ENCODE peak calls at places on chromosome 14, in six cellular contexts. One of them, this sample, is unnamed.

GRCh38 chr14:49767473-49768300 is at the start of gene KLHDC2:
- DNase-seq in foreskin fibroblast: peak
- DNase-seq in pancreas: peak
- DNase-seq in T-helper 2 cell: peak
- DNase-seq in T-helper 9 cell: peak
- DNase-seq in ACHN: peak
- DNase-seq in this sample: no peak

GRCh38 chr14:52711666-52712065 is 4.7 kb downstream of the PSMC6 start:
- DNase-seq in foreskin fibroblast: no peak
- DNase-seq in pancreas: no peak
- DNase-seq in T-helper 2 cell: no peak
- DNase-seq in T-helper 9 cell: no peak
- DNase-seq in ACHN: no peak
- DNase-seq in this sample: no peak

GRCh38 chr14:92440345-92441003 is 73.1 kb upstream of the RIN3 start:
- DNase-seq in foreskin fibroblast: no peak
- DNase-seq in pancreas: no peak
- DNase-seq in T-helper 2 cell: no peak
- DNase-seq in T-helper 9 cell: no peak
- DNase-seq in ACHN: no peak
- DNase-seq in this sample: no peak

GRCh38 chr14:100392266-100392850 is 69.2 kb downstream of the SLC25A47 start:
- DNase-seq in foreskin fibroblast: no peak
- DNase-seq in pancreas: no peak
- DNase-seq in T-helper 2 cell: no peak
- DNase-seq in T-helper 9 cell: no peak
- DNase-seq in ACHN: no peak
- DNase-seq in this sample: no peak

GRCh38 chr14:100616854-100617714 is 29.9 kb upstream of the BEGAIN start:
- DNase-seq in foreskin fibroblast: no peak
- DNase-seq in pancreas: no peak
- DNase-seq in T-helper 2 cell: no peak
- DNase-seq in T-helper 9 cell: no peak
- DNase-seq in ACHN: no peak
- DNase-seq in this sample: no peak

GRCh38 chr14:63051966-63052365 is 6.7 kb upstream of the KCNH5 start:
- DNase-seq in foreskin fibroblast: no peak
- DNase-seq in pancreas: no peak
- DNase-seq in T-helper 2 cell: no peak
- DNase-seq in T-helper 9 cell: no peak
- DNase-seq in ACHN: no peak
- DNase-seq in this sample: no peak

GRCh38 chr14:29928342-29928640 is 644 bp upstream of the PRKD1 start:
- DNase-seq in foreskin fibroblast: no peak
- DNase-seq in pancreas: no peak
- DNase-seq in T-helper 2 cell: no peak
- DNase-seq in T-helper 9 cell: no peak
- DNase-seq in ACHN: no peak
- DNase-seq in this sample: no peak

GRCh38 chr14:21923820-21924219 is 250.2 kb upstream of the OR4E1 start:
- DNase-seq in foreskin fibroblast: no peak
- DNase-seq in pancreas: no peak
- DNase-seq in T-helper 2 cell: no peak
- DNase-seq in T-helper 9 cell: peak
- DNase-seq in ACHN: no peak
- DNase-seq in this sample: no peak

GRCh38 chr14:73026243-73026844 is 562 bp downstream of the ZFYVE1 start:
- DNase-seq in foreskin fibroblast: no peak
- DNase-seq in pancreas: peak
- DNase-seq in T-helper 2 cell: no peak
- DNase-seq in T-helper 9 cell: no peak
- DNase-seq in ACHN: no peak
- DNase-seq in this sample: no peak

GRCh38 chr14:102508410-102508773 is 1.2 kb downstream of the ANKRD9 start:
- DNase-seq in foreskin fibroblast: no peak
- DNase-seq in pancreas: no peak
- DNase-seq in T-helper 2 cell: no peak
- DNase-seq in T-helper 9 cell: no peak
- DNase-seq in ACHN: no peak
- DNase-seq in this sample: no peak

GRCh38 chr14:74401504-74402241 is 24.3 kb downstream of the SYNDIG1L start:
- DNase-seq in foreskin fibroblast: no peak
- DNase-seq in pancreas: no peak
- DNase-seq in T-helper 2 cell: no peak
- DNase-seq in T-helper 9 cell: peak
- DNase-seq in ACHN: peak
- DNase-seq in this sample: no peak

GRCh38 chr14:74793506-74794155 is 30.5 kb downstream of the YLPM1 start:
- DNase-seq in foreskin fibroblast: peak
- DNase-seq in pancreas: no peak
- DNase-seq in T-helper 2 cell: no peak
- DNase-seq in T-helper 9 cell: no peak
- DNase-seq in ACHN: peak
- DNase-seq in this sample: no peak

GRCh38 chr14:55592426-55592825 is 12.4 kb downstream of the KTN1 start:
- DNase-seq in foreskin fibroblast: no peak
- DNase-seq in pancreas: no peak
- DNase-seq in T-helper 2 cell: no peak
- DNase-seq in T-helper 9 cell: no peak
- DNase-seq in ACHN: no peak
- DNase-seq in this sample: no peak

GRCh38 chr14:89853976-89854693 is 100.4 kb downstream of the EFCAB11 start:
- DNase-seq in foreskin fibroblast: no peak
- DNase-seq in pancreas: no peak
- DNase-seq in T-helper 2 cell: no peak
- DNase-seq in T-helper 9 cell: no peak
- DNase-seq in ACHN: no peak
- DNase-seq in this sample: no peak

GRCh38 chr14:72961579-72962335 is 35.5 kb downstream of the DCAF4 start:
- DNase-seq in foreskin fibroblast: no peak
- DNase-seq in pancreas: no peak
- DNase-seq in T-helper 2 cell: no peak
- DNase-seq in T-helper 9 cell: no peak
- DNase-seq in ACHN: peak
- DNase-seq in this sample: no peak

GRCh38 chr14:76463105-76463504 is 87.2 kb downstream of the ESRRB start:
- DNase-seq in foreskin fibroblast: no peak
- DNase-seq in pancreas: no peak
- DNase-seq in T-helper 2 cell: no peak
- DNase-seq in T-helper 9 cell: no peak
- DNase-seq in ACHN: no peak
- DNase-seq in this sample: no peak

GRCh38 chr14:93114068-93114710 is 1.5 kb downstream of the ITPK1 start:
- DNase-seq in foreskin fibroblast: no peak
- DNase-seq in pancreas: no peak
- DNase-seq in T-helper 2 cell: no peak
- DNase-seq in T-helper 9 cell: no peak
- DNase-seq in ACHN: no peak
- DNase-seq in this sample: no peak

GRCh38 chr14:97603201-97603600 is 806.0 kb downstream of the VRK1 start:
- DNase-seq in foreskin fibroblast: no peak
- DNase-seq in pancreas: no peak
- DNase-seq in T-helper 2 cell: no peak
- DNase-seq in T-helper 9 cell: peak
- DNase-seq in ACHN: no peak
- DNase-seq in this sample: no peak

GRCh38 chr14:67477926-67478915 is 10.3 kb downstream of the TMEM229B start:
- DNase-seq in foreskin fibroblast: no peak
- DNase-seq in pancreas: no peak
- DNase-seq in T-helper 2 cell: no peak
- DNase-seq in T-helper 9 cell: no peak
- DNase-seq in ACHN: no peak
- DNase-seq in this sample: no peak

GRCh38 chr14:96260341-96260821 is 4.4 kb downstream of the BDKRB1 start:
- DNase-seq in foreskin fibroblast: peak
- DNase-seq in pancreas: no peak
- DNase-seq in T-helper 2 cell: no peak
- DNase-seq in T-helper 9 cell: no peak
- DNase-seq in ACHN: no peak
- DNase-seq in this sample: no peak

GRCh38 chr14:103296007-103296406 is 38.0 kb upstream of the EIF5 start:
- DNase-seq in foreskin fibroblast: peak
- DNase-seq in pancreas: no peak
- DNase-seq in T-helper 2 cell: no peak
- DNase-seq in T-helper 9 cell: no peak
- DNase-seq in ACHN: peak
- DNase-seq in this sample: peak

GRCh38 chr14:101351146-101351545 is 210.1 kb upstream of the DIO3 start:
- DNase-seq in foreskin fibroblast: no peak
- DNase-seq in pancreas: no peak
- DNase-seq in T-helper 2 cell: no peak
- DNase-seq in T-helper 9 cell: no peak
- DNase-seq in ACHN: no peak
- DNase-seq in this sample: no peak

GRCh38 chr14:65258391-65258790 is 154.1 kb upstream of the FUT8 start:
- DNase-seq in foreskin fibroblast: peak
- DNase-seq in pancreas: no peak
- DNase-seq in T-helper 2 cell: no peak
- DNase-seq in T-helper 9 cell: no peak
- DNase-seq in ACHN: peak
- DNase-seq in this sample: no peak

GRCh38 chr14:32593290-32593942 is 264.3 kb downstream of the AKAP6 start:
- DNase-seq in foreskin fibroblast: peak
- DNase-seq in pancreas: no peak
- DNase-seq in T-helper 2 cell: no peak
- DNase-seq in T-helper 9 cell: no peak
- DNase-seq in ACHN: peak
- DNase-seq in this sample: peak

GRCh38 chr14:35213869-35214387 is 78.3 kb upstream of the PSMA6 start:
- DNase-seq in foreskin fibroblast: no peak
- DNase-seq in pancreas: no peak
- DNase-seq in T-helper 2 cell: no peak
- DNase-seq in T-helper 9 cell: no peak
- DNase-seq in ACHN: peak
- DNase-seq in this sample: no peak

GRCh38 chr14:103546651-103547454 is 15.6 kb downstream of the BAG5 start:
- DNase-seq in foreskin fibroblast: no peak
- DNase-seq in pancreas: peak
- DNase-seq in T-helper 2 cell: peak
- DNase-seq in T-helper 9 cell: peak
- DNase-seq in ACHN: peak
- DNase-seq in this sample: no peak

GRCh38 chr14:76644875-76645518 is 116.3 kb upstream of the VASH1 start:
- DNase-seq in foreskin fibroblast: peak
- DNase-seq in pancreas: no peak
- DNase-seq in T-helper 2 cell: no peak
- DNase-seq in T-helper 9 cell: no peak
- DNase-seq in ACHN: peak
- DNase-seq in this sample: no peak

GRCh38 chr14:26531894-26532293 is 65.9 kb downstream of the NOVA1 start:
- DNase-seq in foreskin fibroblast: peak
- DNase-seq in pancreas: no peak
- DNase-seq in T-helper 2 cell: no peak
- DNase-seq in T-helper 9 cell: no peak
- DNase-seq in ACHN: peak
- DNase-seq in this sample: no peak

GRCh38 chr14:92041203-92041602 is 1.3 kb upstream of the TRIP11 start:
- DNase-seq in foreskin fibroblast: no peak
- DNase-seq in pancreas: no peak
- DNase-seq in T-helper 2 cell: no peak
- DNase-seq in T-helper 9 cell: no peak
- DNase-seq in ACHN: no peak
- DNase-seq in this sample: no peak

GRCh38 chr14:75989134-75989533 is 3.6 kb downstream of the IFT43 start:
- DNase-seq in foreskin fibroblast: no peak
- DNase-seq in pancreas: no peak
- DNase-seq in T-helper 2 cell: no peak
- DNase-seq in T-helper 9 cell: no peak
- DNase-seq in ACHN: no peak
- DNase-seq in this sample: no peak

GRCh38 chr14:53147893-53148292 is 5.2 kb downstream of the DDHD1 start:
- DNase-seq in foreskin fibroblast: no peak
- DNase-seq in pancreas: no peak
- DNase-seq in T-helper 2 cell: no peak
- DNase-seq in T-helper 9 cell: no peak
- DNase-seq in ACHN: no peak
- DNase-seq in this sample: no peak

GRCh38 chr14:103078860-103079587 is 5.0 kb upstream of the LBHD2 start:
- DNase-seq in foreskin fibroblast: no peak
- DNase-seq in pancreas: no peak
- DNase-seq in T-helper 2 cell: no peak
- DNase-seq in T-helper 9 cell: no peak
- DNase-seq in ACHN: no peak
- DNase-seq in this sample: no peak

GRCh38 chr14:50828738-50829471 is 2.1 kb downstream of the NIN start:
- DNase-seq in foreskin fibroblast: no peak
- DNase-seq in pancreas: no peak
- DNase-seq in T-helper 2 cell: no peak
- DNase-seq in T-helper 9 cell: no peak
- DNase-seq in ACHN: no peak
- DNase-seq in this sample: no peak

GRCh38 chr14:53478174-53478573 is 325.1 kb upstream of the DDHD1 start:
- DNase-seq in foreskin fibroblast: no peak
- DNase-seq in pancreas: no peak
- DNase-seq in T-helper 2 cell: no peak
- DNase-seq in T-helper 9 cell: no peak
- DNase-seq in ACHN: no peak
- DNase-seq in this sample: no peak

GRCh38 chr14:82999802-83000201 is 1466.1 kb upstream of the SEL1L start:
- DNase-seq in foreskin fibroblast: no peak
- DNase-seq in pancreas: no peak
- DNase-seq in T-helper 2 cell: no peak
- DNase-seq in T-helper 9 cell: no peak
- DNase-seq in ACHN: peak
- DNase-seq in this sample: no peak

GRCh38 chr14:55707365-55707804 is 127.4 kb downstream of the KTN1 start:
- DNase-seq in foreskin fibroblast: peak
- DNase-seq in pancreas: no peak
- DNase-seq in T-helper 2 cell: no peak
- DNase-seq in T-helper 9 cell: no peak
- DNase-seq in ACHN: peak
- DNase-seq in this sample: peak

GRCh38 chr14:78424311-78424710 is 254.1 kb downstream of the NRXN3 start:
- DNase-seq in foreskin fibroblast: no peak
- DNase-seq in pancreas: no peak
- DNase-seq in T-helper 2 cell: no peak
- DNase-seq in T-helper 9 cell: no peak
- DNase-seq in ACHN: no peak
- DNase-seq in this sample: no peak

GRCh38 chr14:103728721-103729120 is 13.1 kb downstream of the ZFYVE21 start:
- DNase-seq in foreskin fibroblast: no peak
- DNase-seq in pancreas: no peak
- DNase-seq in T-helper 2 cell: no peak
- DNase-seq in T-helper 9 cell: no peak
- DNase-seq in ACHN: no peak
- DNase-seq in this sample: no peak